ENCODE peak calls at places on chromosomes 6 and 20, in ten cellular contexts. I, X, H, D, L, B, C, O, E and Z are unnamed samples.

GRCh38 chr20:24587384-24588046 is 118.1 kb downstream of the SYNDIG1 start:
- DNase-seq in C (no peak), I (no peak), H (no peak), X (no peak), E (no peak), B (no peak), L (no peak), O (no peak), D (no peak), Z (no peak)

GRCh38 chr20:7392551-7392950 is 547.7 kb downstream of the HAO1 start:
- DNase-seq in C (no peak), B (no peak), D (no peak), I (peak), L (no peak), H (peak), X (no peak), O (no peak), E (no peak), Z (no peak)

GRCh38 chr6:23621026-23621425 is 505.0 kb upstream of the NRSN1 start:
- DNase-seq in C (peak), L (no peak), I (peak), O (no peak), B (no peak), X (no peak), D (no peak), E (no peak), H (peak), Z (no peak)

GRCh38 chr6:100138346-100139022 is 144.5 kb upstream of the MCHR2 start:
- DNase-seq in O (no peak), E (peak), H (no peak), C (no peak), I (no peak), D (no peak), L (no peak), B (peak), X (no peak), Z (no peak)

GRCh38 chr6:139407718-139408222 is 33.3 kb upstream of the CITED2 start:
- DNase-seq in E (no peak), X (no peak), I (peak), B (no peak), L (no peak), H (peak), D (no peak), C (peak), O (no peak), Z (no peak)

GRCh38 chr6:15375638-15376290 is 129.9 kb downstream of the JARID2 start:
- DNase-seq in D (no peak), O (no peak), B (no peak), H (no peak), C (no peak), I (no peak), E (no peak), L (no peak), X (no peak), Z (no peak)

GRCh38 chr6:16519265-16520242 is 241.7 kb downstream of the ATXN1 start:
- DNase-seq in X (no peak), L (no peak), H (no peak), C (no peak), D (no peak), O (peak), B (no peak), E (no peak), I (no peak), Z (no peak)

GRCh38 chr6:123925360-123925759 is 121.7 kb downstream of the NKAIN2 start:
- DNase-seq in L (no peak), D (no peak), C (no peak), H (peak), O (no peak), B (peak), I (no peak), E (no peak), X (no peak), Z (no peak)

GRCh38 chr20:47241345-47241781 is 115.1 kb downstream of the ZMYND8 start:
- DNase-seq in D (no peak), X (peak), C (peak), I (peak), E (no peak), B (no peak), O (peak), L (no peak), H (peak), Z (no peak)

GRCh38 chr6:163533443-163533842 is 118.9 kb downstream of the QKI start:
- DNase-seq in O (no peak), E (no peak), H (peak), L (no peak), X (no peak), D (no peak), I (peak), C (peak), B (no peak), Z (no peak)

GRCh38 chr6:41552723-41553122 is 6.5 kb downstream of the FOXP4 start:
- DNase-seq in C (no peak), B (no peak), E (no peak), D (no peak), H (no peak), I (no peak), O (no peak), L (no peak), X (no peak), Z (no peak)

GRCh38 chr6:13472099-13472498 is 15.3 kb downstream of the GFOD1 start:
- DNase-seq in D (no peak), X (no peak), H (no peak), I (no peak), C (no peak), O (no peak), B (no peak), L (no peak), E (no peak), Z (no peak)

GRCh38 chr20:58998656-58999055 is 8.4 kb downstream of the CTSZ start:
- DNase-seq in O (no peak), D (no peak), X (no peak), E (no peak), L (no peak), H (no peak), C (no peak), I (no peak), B (no peak), Z (no peak)

GRCh38 chr20:48749437-48749836 is 78.4 kb downstream of the PREX1 start:
- DNase-seq in B (no peak), O (no peak), C (no peak), E (no peak), X (no peak), I (no peak), D (no peak), H (no peak), L (no peak), Z (no peak)

GRCh38 chr20:64226686-64227576 is 28.6 kb upstream of the PCMTD2 start:
- DNase-seq in X (no peak), O (no peak), L (no peak), C (no peak), E (no peak), H (no peak), I (no peak), B (no peak), D (no peak), Z (no peak)

GRCh38 chr6:36171573-36171972 is 25.0 kb upstream of the BRPF3 start:
- DNase-seq in C (no peak), E (no peak), O (no peak), D (no peak), L (no peak), H (no peak), I (no peak), X (no peak), B (no peak), Z (no peak)

GRCh38 chr20:3710027-3710426 is 2.4 kb downstream of the SIGLEC1 start:
- DNase-seq in C (no peak), B (no peak), I (no peak), D (no peak), L (no peak), O (no peak), X (no peak), E (no peak), H (no peak), Z (no peak)

GRCh38 chr6:2989332-2990178 is 10.1 kb upstream of the NQO2 start:
- DNase-seq in B (peak), X (peak), I (peak), E (peak), L (peak), H (peak), O (peak), C (peak), D (peak), Z (peak)

GRCh38 chr6:52571099-52571755 is 5.6 kb downstream of the TRAM2 start:
- DNase-seq in E (no peak), X (no peak), L (no peak), C (no peak), H (no peak), I (no peak), B (no peak), O (no peak), D (no peak), Z (no peak)

GRCh38 chr20:15767636-15768369 is 805.4 kb downstream of the KIF16B start:
- DNase-seq in E (no peak), O (no peak), I (no peak), C (no peak), D (no peak), X (no peak), L (no peak), H (no peak), B (no peak), Z (no peak)

GRCh38 chr6:134299236-134299635 is 18.7 kb downstream of the SGK1 start:
- DNase-seq in H (peak), D (no peak), I (peak), C (peak), X (no peak), L (no peak), B (no peak), E (no peak), O (peak), Z (no peak)